ENCODE peak calls at places on chromosomes 12 and 14, in ten cellular contexts. One of them, this sample, is unnamed.

GRCh38 chr14:99595524-99595923 is 8.5 kb downstream of the CCDC85C start:
- DNase-seq in IMR-90: no peak
- DNase-seq in stomach: no peak
- DNase-seq in stimulated activated CD8-positive, alpha-beta memory T cell treated with anti-CD3 and anti-CD28 coated beads, Interleukin-7, amount 100 ng/mL, for 24 hours: no peak
- DNase-seq in GM04504: no peak
- DNase-seq in NCI-H774: no peak
- DNase-seq in adipocyte: no peak
- DNase-seq in WTC11: no peak
- DNase-seq in activated T-cell treated with anti-CD3 and anti-CD28 coated beads for 4 hours: no peak
- DNase-seq in T-helper 17 cell: no peak
- DNase-seq in this sample: no peak

GRCh38 chr12:57190037-57190436 is 26.6 kb upstream of the NXPH4 start:
- DNase-seq in IMR-90: no peak
- DNase-seq in stomach: no peak
- DNase-seq in stimulated activated CD8-positive, alpha-beta memory T cell treated with anti-CD3 and anti-CD28 coated beads, Interleukin-7, amount 100 ng/mL, for 24 hours: no peak
- DNase-seq in GM04504: no peak
- DNase-seq in NCI-H774: no peak
- DNase-seq in adipocyte: no peak
- DNase-seq in WTC11: no peak
- DNase-seq in activated T-cell treated with anti-CD3 and anti-CD28 coated beads for 4 hours: no peak
- DNase-seq in T-helper 17 cell: no peak
- DNase-seq in this sample: no peak

GRCh38 chr12:45273717-45274271 is 57.9 kb downstream of the ANO6 start:
- DNase-seq in IMR-90: peak; percentile 98
- DNase-seq in stomach: no peak
- DNase-seq in stimulated activated CD8-positive, alpha-beta memory T cell treated with anti-CD3 and anti-CD28 coated beads, Interleukin-7, amount 100 ng/mL, for 24 hours: no peak
- DNase-seq in GM04504: peak; percentile 85
- DNase-seq in NCI-H774: no peak
- DNase-seq in adipocyte: peak; percentile 87
- DNase-seq in WTC11: no peak
- DNase-seq in activated T-cell treated with anti-CD3 and anti-CD28 coated beads for 4 hours: no peak
- DNase-seq in T-helper 17 cell: no peak
- DNase-seq in this sample: no peak

GRCh38 chr12:100913872-100914600 is 119.5 kb downstream of the ANO4 start:
- DNase-seq in IMR-90: peak; percentile 37
- DNase-seq in stomach: no peak
- DNase-seq in stimulated activated CD8-positive, alpha-beta memory T cell treated with anti-CD3 and anti-CD28 coated beads, Interleukin-7, amount 100 ng/mL, for 24 hours: no peak
- DNase-seq in GM04504: peak; percentile 28
- DNase-seq in NCI-H774: no peak
- DNase-seq in adipocyte: no peak
- DNase-seq in WTC11: no peak
- DNase-seq in activated T-cell treated with anti-CD3 and anti-CD28 coated beads for 4 hours: no peak
- DNase-seq in T-helper 17 cell: no peak
- DNase-seq in this sample: no peak

GRCh38 chr14:90613997-90614396 is 202.2 kb downstream of the TTC7B start:
- DNase-seq in IMR-90: no peak
- DNase-seq in stomach: no peak
- DNase-seq in stimulated activated CD8-positive, alpha-beta memory T cell treated with anti-CD3 and anti-CD28 coated beads, Interleukin-7, amount 100 ng/mL, for 24 hours: no peak
- DNase-seq in GM04504: no peak
- DNase-seq in NCI-H774: no peak
- DNase-seq in adipocyte: no peak
- DNase-seq in WTC11: no peak
- DNase-seq in activated T-cell treated with anti-CD3 and anti-CD28 coated beads for 4 hours: no peak
- DNase-seq in T-helper 17 cell: no peak
- DNase-seq in this sample: no peak

GRCh38 chr12:12181516-12181915 is 85.3 kb downstream of the LRP6 start:
- DNase-seq in IMR-90: peak; percentile 70
- DNase-seq in stomach: no peak
- DNase-seq in stimulated activated CD8-positive, alpha-beta memory T cell treated with anti-CD3 and anti-CD28 coated beads, Interleukin-7, amount 100 ng/mL, for 24 hours: no peak
- DNase-seq in GM04504: no peak
- DNase-seq in NCI-H774: no peak
- DNase-seq in adipocyte: no peak
- DNase-seq in WTC11: no peak
- DNase-seq in activated T-cell treated with anti-CD3 and anti-CD28 coated beads for 4 hours: no peak
- DNase-seq in T-helper 17 cell: no peak
- DNase-seq in this sample: no peak

GRCh38 chr12:116037941-116038837 is 239.3 kb downstream of the MED13L start:
- DNase-seq in IMR-90: peak; percentile 82
- DNase-seq in stomach: no peak
- DNase-seq in stimulated activated CD8-positive, alpha-beta memory T cell treated with anti-CD3 and anti-CD28 coated beads, Interleukin-7, amount 100 ng/mL, for 24 hours: no peak
- DNase-seq in GM04504: peak; percentile 59
- DNase-seq in NCI-H774: no peak
- DNase-seq in adipocyte: peak; percentile 34
- DNase-seq in WTC11: no peak
- DNase-seq in activated T-cell treated with anti-CD3 and anti-CD28 coated beads for 4 hours: no peak
- DNase-seq in T-helper 17 cell: no peak
- DNase-seq in this sample: no peak

GRCh38 chr12:66275040-66275439 is 27.3 kb upstream of the HELB start:
- DNase-seq in IMR-90: no peak
- DNase-seq in stomach: no peak
- DNase-seq in stimulated activated CD8-positive, alpha-beta memory T cell treated with anti-CD3 and anti-CD28 coated beads, Interleukin-7, amount 100 ng/mL, for 24 hours: no peak
- DNase-seq in GM04504: no peak
- DNase-seq in NCI-H774: no peak
- DNase-seq in adipocyte: no peak
- DNase-seq in WTC11: no peak
- DNase-seq in activated T-cell treated with anti-CD3 and anti-CD28 coated beads for 4 hours: no peak
- DNase-seq in T-helper 17 cell: no peak
- DNase-seq in this sample: no peak

GRCh38 chr12:121932914-121933521 is 14.6 kb downstream of the CFAP251 start:
- DNase-seq in IMR-90: no peak
- DNase-seq in stomach: no peak
- DNase-seq in stimulated activated CD8-positive, alpha-beta memory T cell treated with anti-CD3 and anti-CD28 coated beads, Interleukin-7, amount 100 ng/mL, for 24 hours: no peak
- DNase-seq in GM04504: no peak
- DNase-seq in NCI-H774: no peak
- DNase-seq in adipocyte: no peak
- DNase-seq in WTC11: no peak
- DNase-seq in activated T-cell treated with anti-CD3 and anti-CD28 coated beads for 4 hours: no peak
- DNase-seq in T-helper 17 cell: no peak
- DNase-seq in this sample: no peak

GRCh38 chr14:61671086-61671485 is 24.2 kb upstream of the HIF1A start:
- DNase-seq in IMR-90: no peak
- DNase-seq in stomach: no peak
- DNase-seq in stimulated activated CD8-positive, alpha-beta memory T cell treated with anti-CD3 and anti-CD28 coated beads, Interleukin-7, amount 100 ng/mL, for 24 hours: no peak
- DNase-seq in GM04504: no peak
- DNase-seq in NCI-H774: no peak
- DNase-seq in adipocyte: no peak
- DNase-seq in WTC11: no peak
- DNase-seq in activated T-cell treated with anti-CD3 and anti-CD28 coated beads for 4 hours: peak; percentile 17
- DNase-seq in T-helper 17 cell: no peak
- DNase-seq in this sample: no peak

GRCh38 chr12:64124511-64125197 is 97.4 kb downstream of the KICS2 start:
- DNase-seq in IMR-90: peak; percentile 55
- DNase-seq in stomach: no peak
- DNase-seq in stimulated activated CD8-positive, alpha-beta memory T cell treated with anti-CD3 and anti-CD28 coated beads, Interleukin-7, amount 100 ng/mL, for 24 hours: no peak
- DNase-seq in GM04504: no peak
- DNase-seq in NCI-H774: no peak
- DNase-seq in adipocyte: peak; percentile 39
- DNase-seq in WTC11: no peak
- DNase-seq in activated T-cell treated with anti-CD3 and anti-CD28 coated beads for 4 hours: no peak
- DNase-seq in T-helper 17 cell: no peak
- DNase-seq in this sample: no peak

GRCh38 chr12:120100630-120101029 is 15.9 kb downstream of the RAB35 start:
- DNase-seq in IMR-90: peak; percentile 58
- DNase-seq in stomach: peak; percentile 76
- DNase-seq in stimulated activated CD8-positive, alpha-beta memory T cell treated with anti-CD3 and anti-CD28 coated beads, Interleukin-7, amount 100 ng/mL, for 24 hours: no peak
- DNase-seq in GM04504: no peak
- DNase-seq in NCI-H774: no peak
- DNase-seq in adipocyte: no peak
- DNase-seq in WTC11: no peak
- DNase-seq in activated T-cell treated with anti-CD3 and anti-CD28 coated beads for 4 hours: no peak
- DNase-seq in T-helper 17 cell: no peak
- DNase-seq in this sample: no peak

GRCh38 chr12:86681062-86681461 is 424.9 kb upstream of the MGAT4C start:
- DNase-seq in IMR-90: no peak
- DNase-seq in stomach: no peak
- DNase-seq in stimulated activated CD8-positive, alpha-beta memory T cell treated with anti-CD3 and anti-CD28 coated beads, Interleukin-7, amount 100 ng/mL, for 24 hours: no peak
- DNase-seq in GM04504: no peak
- DNase-seq in NCI-H774: no peak
- DNase-seq in adipocyte: no peak
- DNase-seq in WTC11: no peak
- DNase-seq in activated T-cell treated with anti-CD3 and anti-CD28 coated beads for 4 hours: no peak
- DNase-seq in T-helper 17 cell: no peak
- DNase-seq in this sample: no peak

GRCh38 chr12:47812797-47813490 is 6.8 kb downstream of the HDAC7 start:
- DNase-seq in IMR-90: peak; percentile 83
- DNase-seq in stomach: peak; percentile 85
- DNase-seq in stimulated activated CD8-positive, alpha-beta memory T cell treated with anti-CD3 and anti-CD28 coated beads, Interleukin-7, amount 100 ng/mL, for 24 hours: peak; percentile 85
- DNase-seq in GM04504: peak; percentile 58
- DNase-seq in NCI-H774: no peak
- DNase-seq in adipocyte: peak; percentile 92
- DNase-seq in WTC11: peak; percentile 87
- DNase-seq in activated T-cell treated with anti-CD3 and anti-CD28 coated beads for 4 hours: peak; percentile 91
- DNase-seq in T-helper 17 cell: peak; percentile 91
- DNase-seq in this sample: peak; percentile 86

GRCh38 chr14:20332386-20332945 is 613 bp downstream of the CCNB1IP1 start:
- DNase-seq in IMR-90: no peak
- DNase-seq in stomach: no peak
- DNase-seq in stimulated activated CD8-positive, alpha-beta memory T cell treated with anti-CD3 and anti-CD28 coated beads, Interleukin-7, amount 100 ng/mL, for 24 hours: no peak
- DNase-seq in GM04504: no peak
- DNase-seq in NCI-H774: no peak
- DNase-seq in adipocyte: peak; percentile 57
- DNase-seq in WTC11: no peak
- DNase-seq in activated T-cell treated with anti-CD3 and anti-CD28 coated beads for 4 hours: no peak
- DNase-seq in T-helper 17 cell: no peak
- DNase-seq in this sample: no peak

GRCh38 chr12:82694970-82695369 is 8.3 kb downstream of the TMTC2 start:
- DNase-seq in IMR-90: peak; percentile 17
- DNase-seq in stomach: no peak
- DNase-seq in stimulated activated CD8-positive, alpha-beta memory T cell treated with anti-CD3 and anti-CD28 coated beads, Interleukin-7, amount 100 ng/mL, for 24 hours: no peak
- DNase-seq in GM04504: no peak
- DNase-seq in NCI-H774: no peak
- DNase-seq in adipocyte: peak; percentile 12
- DNase-seq in WTC11: no peak
- DNase-seq in activated T-cell treated with anti-CD3 and anti-CD28 coated beads for 4 hours: no peak
- DNase-seq in T-helper 17 cell: no peak
- DNase-seq in this sample: no peak

This sample was measured in activated T-helper 2 cell treated with anti-CD3 and anti-CD28 coated beads, Interferon-gamma antibody, Interleukin-2, Interleukin-4, amounts not matched to agents 10 μg/mL and 5 μg/mL and 100 μg/mL, durations not matched to agents 14 hours and 24 hours and 36 hours.